ENCODE peak calls at places on chromosomes 16 and 17, in nine cellular contexts. E, P, D, C, V, Q, B, Z and L are unnamed samples.
A peak's percentile ranks its signal among the peaks of the same experiment; 100 is the strongest.

GRCh38 chr16:10037771-10038170 is 144.5 kb downstream of the GRIN2A start:
- DNase-seq in E (no peak), P (no peak), Z (no peak), B (no peak), C (no peak), D (no peak), Q (no peak), V (no peak), L (no peak)

GRCh38 chr17:57615836-57616235 is 129.3 kb downstream of the CCDC182 start:
- DNase-seq in B (peak; percentile 5), Q (no peak), V (no peak), P (no peak), C (no peak), D (no peak), E (no peak), Z (no peak), L (no peak)

GRCh38 chr17:81379523-81379942 is 15.7 kb upstream of the BAHCC1 start:
- DNase-seq in Q (no peak), V (no peak), E (no peak), B (no peak), D (no peak), Z (no peak), P (no peak), C (no peak), L (no peak)

GRCh38 chr17:57142925-57143324 is 57.9 kb downstream of the AKAP1 start:
- DNase-seq in E (no peak), Q (no peak), Z (no peak), V (no peak), D (no peak), B (no peak), C (no peak), P (no peak), L (no peak)

GRCh38 chr17:80513892-80514291 is 30.7 kb upstream of the RPTOR start:
- DNase-seq in Q (no peak), P (no peak), D (no peak), C (no peak), B (no peak), E (no peak), V (no peak), Z (no peak), L (no peak)

GRCh38 chr17:40075216-40076100 is 12.7 kb downstream of the THRA start:
- DNase-seq in Z (no peak), Q (peak; percentile 83), B (peak; percentile 78), E (peak; percentile 85), D (peak; percentile 81), V (no peak), P (no peak), C (peak; percentile 71), L (no peak)

GRCh38 chr16:60815033-60815432 is 1221.2 kb downstream of the CDH8 start:
- DNase-seq in Z (no peak), C (no peak), B (no peak), Q (no peak), E (no peak), P (no peak), V (no peak), D (no peak), L (no peak)

GRCh38 chr16:54244061-54244886 is 42.3 kb downstream of the IRX3 start:
- DNase-seq in B (no peak), Z (no peak), E (no peak), P (no peak), V (no peak), C (no peak), D (no peak), Q (no peak), L (no peak)

GRCh38 chr16:2142942-2143868 is 5.2 kb upstream of the RAB26 start:
- DNase-seq in P (no peak), Z (no peak), D (no peak), Q (no peak), V (no peak), C (no peak), E (no peak), B (no peak), L (no peak)

GRCh38 chr16:17277981-17278381 is 192.8 kb downstream of the XYLT1 start:
- DNase-seq in Q (no peak), V (no peak), B (peak; percentile 57), Z (no peak), E (no peak), D (no peak), P (no peak), C (no peak), L (no peak)

GRCh38 chr16:89039756-89040155 is 53.9 kb upstream of the ACSF3 start:
- DNase-seq in D (no peak), C (no peak), B (no peak), Z (no peak), Q (peak; percentile 7), P (no peak), V (no peak), E (no peak), L (no peak)

GRCh38 chr16:1223355-1224214 is 1.5 kb downstream of the TPSG1 start:
- DNase-seq in Q (no peak), E (no peak), C (no peak), V (no peak), Z (no peak), P (no peak), B (no peak), D (no peak), L (no peak)

GRCh38 chr17:49218941-49219913 is 8.7 kb downstream of the ABI3 start:
- DNase-seq in Z (no peak), E (peak; percentile 57), B (no peak), C (peak; percentile 74), P (no peak), V (peak; percentile 46), D (no peak), Q (peak; percentile 22), L (no peak)

GRCh38 chr17:360141-360705 is 7.6 kb upstream of the RPH3AL start:
- DNase-seq in P (no peak), Z (no peak), B (no peak), V (no peak), D (no peak), C (no peak), Q (no peak), E (no peak), L (no peak)

GRCh38 chr17:4483012-4483840 is 15.5 kb upstream of the SPNS2 start:
- DNase-seq in B (no peak), C (no peak), E (no peak), V (no peak), D (no peak), Z (peak; percentile 74), Q (no peak), P (no peak), L (no peak)

GRCh38 chr17:57067781-57068180 is 17.3 kb upstream of the AKAP1 start:
- DNase-seq in P (no peak), D (no peak), B (no peak), Z (no peak), C (no peak), V (no peak), Q (no peak), E (no peak), L (no peak)

GRCh38 chr17:64077409-64077808 is 52.5 kb downstream of the ERN1 start:
- DNase-seq in E (no peak), C (no peak), Z (peak; percentile 90), Q (no peak), D (no peak), V (no peak), B (no peak), P (peak; percentile 92), L (no peak)

GRCh38 chr17:76076765-76077581 is 2.0 kb upstream of the ZACN start:
- DNase-seq in D (no peak), V (no peak), C (peak; percentile 54), E (peak; percentile 51), P (no peak), Q (no peak), Z (peak; percentile 74), B (no peak), L (no peak)

GRCh38 chr17:5396612-5397011 is 22.9 kb downstream of the NUP88 start:
- DNase-seq in V (no peak), P (no peak), E (no peak), B (no peak), Q (no peak), Z (no peak), D (no peak), C (no peak), L (no peak)

GRCh38 chr17:41666336-41666680 is 22.4 kb upstream of the EIF1 start:
- DNase-seq in C (no peak), V (peak; percentile 38), D (peak; percentile 89), B (no peak), P (peak; percentile 57), Q (peak; percentile 27), Z (no peak), E (no peak), L (no peak)

GRCh38 chr16:74837056-74837455 is 62.4 kb upstream of the FA2H start:
- DNase-seq in Q (no peak), D (peak; percentile 83), E (no peak), C (no peak), B (no peak), V (no peak), P (no peak), Z (peak; percentile 15), L (no peak)

GRCh38 chr17:7586673-7587419 is 3.0 kb downstream of the SOX15 start:
- DNase-seq in P (no peak), B (peak; percentile 40), D (no peak), V (no peak), Q (no peak), Z (no peak), C (no peak), E (no peak), L (no peak)

GRCh38 chr17:76252040-76252954 is 12.0 kb upstream of the RNF157 start:
- DNase-seq in Z (peak; percentile 90), C (no peak), E (peak; percentile 70), V (no peak), P (no peak), Q (peak; percentile 88), B (no peak), D (no peak), L (peak; percentile 78)

GRCh38 chr17:37519241-37519985 is 29.7 kb downstream of the DUSP14 start:
- DNase-seq in Z (no peak), V (no peak), Q (no peak), D (no peak), B (no peak), E (no peak), P (no peak), C (no peak), L (no peak)

GRCh38 chr16:25553711-25554436 is 137.9 kb upstream of the HS3ST4 start:
- DNase-seq in C (no peak), Q (no peak), B (no peak), P (no peak), E (no peak), Z (no peak), V (no peak), D (no peak), L (no peak)

GRCh38 chr17:49903523-49903922 is 55.7 kb upstream of the TAC4 start:
- DNase-seq in E (no peak), C (no peak), P (no peak), Z (no peak), D (no peak), Q (no peak), B (no peak), V (no peak), L (no peak)

GRCh38 chr17:56830726-56831363 is 2.9 kb downstream of the C17orf67 start:
- DNase-seq in B (no peak), P (no peak), Z (no peak), V (no peak), E (no peak), D (no peak), Q (no peak), C (no peak), L (no peak)

GRCh38 chr16:2023098-2023925 is 3.4 kb upstream of the NHERF2 start:
- DNase-seq in P (peak; percentile 52), C (peak; percentile 98), E (peak; percentile 99), D (peak; percentile 62), V (peak; percentile 45), Z (peak; percentile 98), Q (peak; percentile 93), B (peak; percentile 92), L (peak; percentile 95)

GRCh38 chr17:36674278-36674650 is 72.9 kb downstream of the MRM1 start:
- DNase-seq in B (no peak), C (peak; percentile 18), Z (no peak), Q (no peak), D (no peak), P (no peak), E (peak; percentile 53), V (peak; percentile 10), L (no peak)

GRCh38 chr16:31465788-31466370 is 6.1 kb upstream of the TGFB1I1 start:
- DNase-seq in V (no peak), B (no peak), Q (no peak), E (no peak), C (no peak), D (no peak), Z (no peak), P (no peak), L (no peak)

GRCh38 chr16:88856122-88856827 is 472 bp downstream of the GALNS start:
- DNase-seq in Z (no peak), P (no peak), C (peak; percentile 28), E (peak; percentile 24), V (no peak), Q (peak; percentile 38), D (no peak), B (peak; percentile 31), L (no peak)